ENCODE peak calls at places on chromosomes 11 and 22, in ten cellular contexts. A is uterus, X is GM12878, F is body of pancreas, R is kidney, N is sigmoid colon, H is pancreas, O is adipocyte, C is transverse colon, P is fibroblast of lung. D is an unnamed sample.

GRCh38 chr11:5922749-5923426 is 19.2 kb upstream of the OR56A3 start:
- DNase-seq in A (no peak), X (peak; percentile 48), F (no peak), R (no peak), N (no peak), H (no peak), O (no peak), C (no peak), P (no peak), D (no peak)

GRCh38 chr22:30414525-30415047 is 11.0 kb upstream of the MTFP1 start:
- DNase-seq in A (no peak), X (no peak), F (no peak), R (no peak), N (no peak), H (no peak), O (no peak), C (no peak), P (no peak), D (no peak)

GRCh38 chr11:829116-829945 is 1.6 kb downstream of the CRACR2B start:
- DNase-seq in A (no peak), X (no peak), F (no peak), R (peak; percentile 92), N (no peak), H (peak; percentile 43), O (no peak), C (peak; percentile 58), P (no peak), D (no peak)

GRCh38 chr22:21681566-21682370 is 16.0 kb downstream of the PPIL2 start:
- DNase-seq in A (no peak), X (no peak), F (no peak), R (no peak), N (no peak), H (no peak), O (no peak), C (no peak), P (no peak), D (no peak)

GRCh38 chr11:10314199-10315072 is 9.6 kb downstream of the ADM start:
- DNase-seq in A (no peak), X (peak; percentile 66), F (no peak), R (no peak), N (no peak), H (no peak), O (peak; percentile 68), C (no peak), P (peak; percentile 70), D (no peak)

GRCh38 chr22:40728731-40729189 is 49.5 kb downstream of the MCHR1 start:
- DNase-seq in A (no peak), X (no peak), F (no peak), R (no peak), N (no peak), H (no peak), O (peak; percentile 10), C (peak; percentile 54), P (peak; percentile 17), D (peak; percentile 34)

GRCh38 chr22:22508274-22509176 is at the start of gene ZNF280B:
- DNase-seq in A (peak; percentile 16), X (peak; percentile 43), F (peak; percentile 80), R (peak; percentile 81), N (peak; percentile 72), H (peak; percentile 85), O (peak; percentile 75), C (peak; percentile 79), P (peak; percentile 80), D (peak; percentile 84)

GRCh38 chr22:24502540-24502939 is 7.4 kb downstream of the UPB1 start:
- DNase-seq in A (no peak), X (no peak), F (no peak), R (no peak), N (no peak), H (no peak), O (no peak), C (no peak), P (no peak), D (no peak)

GRCh38 chr11:44189986-44190882 is 94.8 kb downstream of the EXT2 start:
- DNase-seq in A (no peak), X (no peak), F (no peak), R (no peak), N (no peak), H (no peak), O (peak; percentile 29), C (no peak), P (peak; percentile 9), D (no peak)

GRCh38 chr11:67060111-67060522 is 3.5 kb downstream of the RHOD start:
- DNase-seq in A (no peak), X (no peak), F (no peak), R (no peak), N (no peak), H (no peak), O (no peak), C (no peak), P (no peak), D (no peak)

GRCh38 chr22:36164621-36165020 is 4.1 kb upstream of the APOL3 start:
- DNase-seq in A (no peak), X (no peak), F (no peak), R (no peak), N (no peak), H (no peak), O (no peak), C (no peak), P (no peak), D (no peak)

GRCh38 chr11:45374632-45375031 is 88.5 kb upstream of the SYT13 start:
- DNase-seq in A (no peak), X (no peak), F (no peak), R (no peak), N (no peak), H (no peak), O (no peak), C (no peak), P (no peak), D (no peak)

GRCh38 chr11:72224587-72225410 is at the start of gene INPPL1:
- DNase-seq in A (peak; percentile 63), X (no peak), F (peak; percentile 64), R (peak; percentile 86), N (peak; percentile 81), H (peak; percentile 50), O (peak; percentile 80), C (peak; percentile 64), P (peak; percentile 25), D (peak; percentile 65)

GRCh38 chr11:74157169-74157568 is 13.6 kb downstream of the C2CD3 start:
- DNase-seq in A (no peak), X (no peak), F (no peak), R (no peak), N (no peak), H (no peak), O (no peak), C (no peak), P (peak; percentile 44), D (no peak)

DNA sequence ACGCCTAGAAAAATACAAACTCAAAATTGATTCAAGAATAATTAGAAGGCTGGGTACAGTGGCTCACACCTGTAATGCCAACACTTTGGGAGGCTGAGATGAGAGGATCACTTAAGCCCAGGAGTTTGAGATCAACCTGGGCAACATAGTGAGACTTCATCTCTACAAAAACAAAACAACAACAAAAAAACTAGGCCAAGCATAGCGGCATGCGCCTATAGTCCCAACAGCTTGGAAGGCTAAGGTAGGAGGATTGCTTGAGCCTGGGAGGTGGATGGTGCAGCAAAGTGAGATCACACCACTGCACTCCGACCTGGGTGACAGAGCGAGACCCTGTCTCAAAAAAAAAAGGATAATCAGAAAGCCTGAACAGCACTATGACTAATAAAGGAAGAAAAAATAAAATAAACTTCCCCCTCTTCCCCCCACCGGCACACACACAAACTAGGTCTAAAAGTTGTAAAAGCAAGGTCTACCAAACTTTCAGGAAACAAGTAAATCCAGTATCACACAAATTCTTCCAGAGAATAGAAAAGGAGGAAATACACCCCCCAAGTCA is 35.8 kb downstream of the RRAS2 start:
- DNase-seq in A (no peak), X (no peak), F (no peak), R (no peak), N (no peak), H (no peak), O (no peak), C (no peak), P (no peak), D (no peak)
- H3K4me1 ChIP-seq in A (no peaks in the 10 kb centered on the region), X (peaks cover 25% of the 10 kb centered on the region), F (peaks cover 7% of the 10 kb centered on the region), R (no peaks in the 10 kb centered on the region), N (peaks cover 25% of the 10 kb centered on the region), H (peaks cover 6% of the 10 kb centered on the region), O (peaks cover 35% of the 10 kb centered on the region), C (peaks cover 14% of the 10 kb centered on the region), P (peaks cover 12% of the 10 kb centered on the region), D (no peaks in the 10 kb centered on the region)

GRCh38 chr11:23542816-23543215 is 682.5 kb upstream of the CCDC179 start:
- DNase-seq in A (no peak), X (no peak), F (no peak), R (no peak), N (no peak), H (no peak), O (no peak), C (no peak), P (no peak), D (no peak)
- H3K9me3 ChIP-seq in A (no peaks in the 10 kb centered on the region), X (no peaks in the 10 kb centered on the region), F (no peaks in the 10 kb centered on the region), R (no peaks in the 10 kb centered on the region), N (no peaks in the 10 kb centered on the region), H (no peaks in the 10 kb centered on the region), O (no peaks in the 10 kb centered on the region), C (no peaks in the 10 kb centered on the region), P (no peaks in the 10 kb centered on the region), D (no peaks in the 10 kb centered on the region)

GRCh38 chr11:119091083-119091650 is 6.5 kb downstream of the HMBS start:
- DNase-seq in A (no peak), X (no peak), F (no peak), R (no peak), N (no peak), H (no peak), O (peak; percentile 7), C (no peak), P (peak; percentile 64), D (no peak)
- H3K4me1 ChIP-seq in A (no peaks in the 10 kb centered on the region), X (peaks cover 17% of the 10 kb centered on the region), F (peaks cover 31% of the 10 kb centered on the region), R (peaks cover 10% of the 10 kb centered on the region), N (peaks cover 26% of the 10 kb centered on the region), H (peaks cover 11% of the 10 kb centered on the region), O (peaks cover 13% of the 10 kb centered on the region), C (peaks cover 28% of the 10 kb centered on the region), P (peaks cover 12% of the 10 kb centered on the region), D (peaks cover 15% of the 10 kb centered on the region)

GRCh38 chr11:16111690-16112089 is 244.7 kb downstream of the SOX6 start:
- DNase-seq in A (no peak), X (no peak), F (no peak), R (no peak), N (no peak), H (no peak), O (no peak), C (no peak), P (no peak), D (no peak)

GRCh38 chr11:16114451-16114850 is 241.9 kb downstream of the SOX6 start:
- DNase-seq in A (no peak), X (no peak), F (no peak), R (no peak), N (no peak), H (no peak), O (no peak), C (no peak), P (no peak), D (no peak)

GRCh38 chr11:16114978-16115871 is 241.1 kb downstream of the SOX6 start:
- DNase-seq in A (no peak), X (no peak), F (no peak), R (no peak), N (no peak), H (no peak), O (no peak), C (no peak), P (no peak), D (peak; percentile 55)

DNA sequence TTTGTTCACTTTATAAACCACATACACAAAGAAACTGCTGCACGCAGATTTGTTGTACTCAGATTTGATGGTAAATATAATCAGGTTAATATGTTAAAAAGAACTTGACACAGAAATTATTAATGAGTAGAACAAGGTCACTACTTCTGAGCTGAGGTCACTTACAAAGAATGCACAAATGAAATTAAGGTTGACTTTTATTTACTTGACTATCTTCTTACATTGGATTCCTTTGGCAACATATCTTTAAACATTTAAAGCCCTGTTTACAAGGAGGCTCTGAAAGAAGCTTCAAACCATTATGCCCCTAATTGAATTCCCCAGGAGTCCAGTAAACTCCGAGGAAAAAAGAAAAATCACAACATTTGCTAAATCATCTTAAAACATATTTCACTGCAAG is 245.5 kb downstream of the SOX6 start:
- DNase-seq in A (no peak), X (no peak), F (no peak), R (no peak), N (no peak), H (no peak), O (no peak), C (no peak), P (no peak), D (no peak)
- H3K9me3 ChIP-seq in A (no peaks in the 10 kb centered on the region), X (no peaks in the 10 kb centered on the region), F (no peaks in the 10 kb centered on the region), R (no peaks in the 10 kb centered on the region), N (no peaks in the 10 kb centered on the region), H (no peaks in the 10 kb centered on the region), O (peaks cover 8% of the 10 kb centered on the region), C (peaks cover 3% of the 10 kb centered on the region), P (no peaks in the 10 kb centered on the region), D (peaks cover 7% of the 10 kb centered on the region)

D was measured in Caco-2.